ENCODE peak calls at places on chromosomes 16 and 17, in eight cellular contexts. One of them, this sample, is unnamed.

GRCh38 chr17:72378414-72379395 is 257.9 kb downstream of the SOX9 start:
- DNase-seq in CD4-positive, alpha-beta T cell: no peak
- DNase-seq in fibroblast of lung: no peak
- DNase-seq in Caco-2: no peak
- DNase-seq in AG09319: no peak
- DNase-seq in neural crest cell: no peak
- DNase-seq in transverse colon: no peak
- DNase-seq in nephron progenitor cell: peak; percentile 33
- DNase-seq in this sample: no peak

GRCh38 chr17:75979705-75980187 is 706 bp downstream of the TEN1 start:
- DNase-seq in CD4-positive, alpha-beta T cell: no peak
- DNase-seq in neural crest cell: no peak
- DNase-seq in AG09319: peak; percentile 37
- DNase-seq in nephron progenitor cell: no peak
- DNase-seq in Caco-2: no peak
- DNase-seq in transverse colon: no peak
- DNase-seq in fibroblast of lung: peak; percentile 85
- DNase-seq in this sample: no peak

GRCh38 chr16:1159973-1160772 is 7.3 kb downstream of the CACNA1H start:
- DNase-seq in nephron progenitor cell: peak; percentile 93
- DNase-seq in CD4-positive, alpha-beta T cell: no peak
- DNase-seq in fibroblast of lung: no peak
- DNase-seq in neural crest cell: no peak
- DNase-seq in Caco-2: peak; percentile 55
- DNase-seq in AG09319: no peak
- DNase-seq in transverse colon: peak; percentile 26
- DNase-seq in this sample: no peak

GRCh38 chr17:2138318-2138717 is 83.4 kb downstream of the HIC1 start:
- DNase-seq in nephron progenitor cell: no peak
- DNase-seq in Caco-2: no peak
- DNase-seq in AG09319: no peak
- DNase-seq in CD4-positive, alpha-beta T cell: peak; percentile 14
- DNase-seq in fibroblast of lung: peak; percentile 31
- DNase-seq in neural crest cell: no peak
- DNase-seq in transverse colon: peak; percentile 45
- DNase-seq in this sample: no peak

GRCh38 chr17:1078831-1079561 is 82.1 kb downstream of the TIMM22 start:
- DNase-seq in neural crest cell: no peak
- DNase-seq in AG09319: no peak
- DNase-seq in CD4-positive, alpha-beta T cell: no peak
- DNase-seq in Caco-2: no peak
- DNase-seq in transverse colon: no peak
- DNase-seq in nephron progenitor cell: peak; percentile 54
- DNase-seq in fibroblast of lung: no peak
- DNase-seq in this sample: no peak

GRCh38 chr17:64180089-64180488 is 50.1 kb upstream of the ERN1 start:
- DNase-seq in AG09319: no peak
- DNase-seq in neural crest cell: no peak
- DNase-seq in nephron progenitor cell: no peak
- DNase-seq in CD4-positive, alpha-beta T cell: no peak
- DNase-seq in transverse colon: no peak
- DNase-seq in Caco-2: no peak
- DNase-seq in fibroblast of lung: no peak
- DNase-seq in this sample: no peak

GRCh38 chr16:77683845-77684526 is 38.3 kb upstream of the NUDT7 start:
- DNase-seq in AG09319: no peak
- DNase-seq in nephron progenitor cell: no peak
- DNase-seq in CD4-positive, alpha-beta T cell: no peak
- DNase-seq in Caco-2: no peak
- DNase-seq in neural crest cell: no peak
- DNase-seq in transverse colon: no peak
- DNase-seq in fibroblast of lung: no peak
- DNase-seq in this sample: no peak

GRCh38 chr17:42853004-42853403 is 2.0 kb downstream of the AOC3 start:
- DNase-seq in neural crest cell: no peak
- DNase-seq in AG09319: no peak
- DNase-seq in nephron progenitor cell: no peak
- DNase-seq in fibroblast of lung: no peak
- DNase-seq in Caco-2: no peak
- DNase-seq in transverse colon: no peak
- DNase-seq in CD4-positive, alpha-beta T cell: no peak
- DNase-seq in this sample: no peak

GRCh38 chr17:36117505-36118382 is 14.1 kb downstream of the CCL4 start:
- DNase-seq in nephron progenitor cell: no peak
- DNase-seq in neural crest cell: no peak
- DNase-seq in Caco-2: no peak
- DNase-seq in CD4-positive, alpha-beta T cell: no peak
- DNase-seq in AG09319: no peak
- DNase-seq in transverse colon: peak; percentile 34
- DNase-seq in fibroblast of lung: no peak
- DNase-seq in this sample: no peak

GRCh38 chr16:87724490-87725291 is 41.1 kb downstream of the KLHDC4 start:
- DNase-seq in CD4-positive, alpha-beta T cell: peak; percentile 10
- DNase-seq in fibroblast of lung: no peak
- DNase-seq in transverse colon: peak; percentile 19
- DNase-seq in nephron progenitor cell: no peak
- DNase-seq in neural crest cell: no peak
- DNase-seq in Caco-2: no peak
- DNase-seq in AG09319: no peak
- DNase-seq in this sample: no peak

GRCh38 chr17:1736348-1737281 is 6.1 kb upstream of the SERPINF2 start:
- DNase-seq in Caco-2: peak; percentile 88
- DNase-seq in fibroblast of lung: peak; percentile 59
- DNase-seq in CD4-positive, alpha-beta T cell: no peak
- DNase-seq in AG09319: no peak
- DNase-seq in transverse colon: peak; percentile 52
- DNase-seq in nephron progenitor cell: peak; percentile 62
- DNase-seq in neural crest cell: no peak
- DNase-seq in this sample: no peak

GRCh38 chr17:75566456-75567233 is 21.0 kb upstream of the MYO15B start:
- DNase-seq in AG09319: no peak
- DNase-seq in Caco-2: no peak
- DNase-seq in CD4-positive, alpha-beta T cell: no peak
- DNase-seq in neural crest cell: no peak
- DNase-seq in nephron progenitor cell: no peak
- DNase-seq in transverse colon: no peak
- DNase-seq in fibroblast of lung: no peak
- DNase-seq in this sample: no peak

GRCh38 chr17:55303701-55304145 is 39.0 kb downstream of the HLF start:
- DNase-seq in transverse colon: no peak
- DNase-seq in fibroblast of lung: peak; percentile 22
- DNase-seq in Caco-2: no peak
- DNase-seq in AG09319: no peak
- DNase-seq in CD4-positive, alpha-beta T cell: no peak
- DNase-seq in neural crest cell: no peak
- DNase-seq in nephron progenitor cell: no peak
- DNase-seq in this sample: no peak

GRCh38 chr17:17847102-17847501 is 10.3 kb upstream of the SREBF1 start:
- DNase-seq in transverse colon: no peak
- DNase-seq in nephron progenitor cell: no peak
- DNase-seq in Caco-2: no peak
- DNase-seq in neural crest cell: no peak
- DNase-seq in CD4-positive, alpha-beta T cell: no peak
- DNase-seq in fibroblast of lung: no peak
- DNase-seq in AG09319: no peak
- DNase-seq in this sample: no peak

GRCh38 chr16:8849411-8850011 is 19.3 kb downstream of the CARHSP1 start:
- DNase-seq in fibroblast of lung: peak; percentile 46
- DNase-seq in AG09319: no peak
- DNase-seq in transverse colon: no peak
- DNase-seq in CD4-positive, alpha-beta T cell: no peak
- DNase-seq in Caco-2: no peak
- DNase-seq in nephron progenitor cell: no peak
- DNase-seq in neural crest cell: no peak
- DNase-seq in this sample: no peak

DNA sequence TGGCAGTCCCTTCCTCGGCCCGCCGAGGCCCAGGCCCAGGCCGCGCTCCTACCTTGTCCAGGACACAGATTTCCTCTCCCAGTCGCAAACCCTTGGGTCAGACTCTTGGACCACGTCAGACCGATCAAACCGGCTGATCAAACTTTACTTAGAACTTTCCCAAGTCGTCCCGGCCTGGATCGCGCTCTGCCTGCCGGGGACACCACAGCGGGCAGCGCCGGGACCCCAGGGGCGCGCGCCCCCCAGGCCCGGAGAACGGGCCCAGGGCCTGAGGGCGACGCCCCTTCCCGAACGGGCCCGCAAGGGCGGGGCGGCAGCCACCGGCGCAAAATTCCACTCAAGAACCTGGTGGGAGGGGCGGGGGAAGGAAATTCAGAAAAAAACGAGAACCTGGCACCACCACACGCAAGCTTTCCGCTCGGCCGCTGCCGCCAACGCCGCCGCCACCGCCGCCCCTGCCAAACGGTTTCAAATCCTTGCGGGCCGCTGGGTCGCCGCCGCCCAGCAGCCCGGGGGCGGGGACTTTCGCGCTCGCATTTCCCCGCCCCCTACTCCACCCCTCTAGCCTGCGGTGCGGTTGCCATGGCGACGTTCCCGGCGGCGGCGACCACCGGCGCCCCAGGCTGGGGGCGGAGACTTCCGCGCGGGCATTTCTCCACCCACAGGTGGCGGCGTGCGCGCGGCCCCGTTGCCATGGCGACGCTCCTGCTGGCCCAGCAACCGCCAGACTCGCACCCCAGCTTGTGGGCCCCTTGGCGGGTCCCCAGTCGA is at the start of gene CEP112:
- DNase-seq in transverse colon: peak; percentile 85
- DNase-seq in fibroblast of lung: peak; percentile 72
- DNase-seq in AG09319: peak; percentile 16
- DNase-seq in neural crest cell: peak; percentile 90
- DNase-seq in Caco-2: peak; percentile 81
- DNase-seq in nephron progenitor cell: peak; percentile 99
- DNase-seq in CD4-positive, alpha-beta T cell: peak; percentile 81
- DNase-seq in this sample: peak; percentile 82
- TF ChIP-seq CTCF in transverse colon: peak; percentile 28
- TF ChIP-seq CTCF in fibroblast of lung: no peak
- TF ChIP-seq CTCF in AG09319: no peak
- TF ChIP-seq CTCF in neural crest cell: no peak
- TF ChIP-seq CTCF in Caco-2: no peak
- TF ChIP-seq CTCF in nephron progenitor cell: no peak
- TF ChIP-seq CTCF in CD4-positive, alpha-beta T cell: no peak
- TF ChIP-seq CTCF in this sample: no peak

GRCh38 chr16:65697061-65697460 is 575.2 kb upstream of the CDH11 start:
- DNase-seq in fibroblast of lung: no peak
- DNase-seq in nephron progenitor cell: no peak
- DNase-seq in transverse colon: no peak
- DNase-seq in CD4-positive, alpha-beta T cell: no peak
- DNase-seq in AG09319: no peak
- DNase-seq in neural crest cell: no peak
- DNase-seq in Caco-2: no peak
- DNase-seq in this sample: no peak
- TF ChIP-seq CTCF in fibroblast of lung: peak; percentile 12
- TF ChIP-seq CTCF in nephron progenitor cell: no peak
- TF ChIP-seq CTCF in transverse colon: no peak
- TF ChIP-seq CTCF in CD4-positive, alpha-beta T cell: no peak
- TF ChIP-seq CTCF in AG09319: peak; percentile 25
- TF ChIP-seq CTCF in neural crest cell: no peak
- TF ChIP-seq CTCF in Caco-2: peak; percentile 22
- TF ChIP-seq CTCF in this sample: no peak

GRCh38 chr16:84044108-84044488 is 1.5 kb upstream of the SLC38A8 start:
- DNase-seq in CD4-positive, alpha-beta T cell: no peak
- DNase-seq in transverse colon: no peak
- DNase-seq in nephron progenitor cell: no peak
- DNase-seq in Caco-2: peak; percentile 65
- DNase-seq in AG09319: peak; percentile 3
- DNase-seq in neural crest cell: no peak
- DNase-seq in fibroblast of lung: peak; percentile 14
- DNase-seq in this sample: no peak
- TF ChIP-seq CTCF in CD4-positive, alpha-beta T cell: no peak
- TF ChIP-seq CTCF in transverse colon: peak; percentile 27
- TF ChIP-seq CTCF in nephron progenitor cell: peak; percentile 32
- TF ChIP-seq CTCF in Caco-2: peak; percentile 65
- TF ChIP-seq CTCF in AG09319: peak; percentile 42
- TF ChIP-seq CTCF in neural crest cell: peak; percentile 49
- TF ChIP-seq CTCF in fibroblast of lung: peak; percentile 5
- TF ChIP-seq CTCF in this sample: no peak

GRCh38 chr16:56068816-56069215 is 122.5 kb upstream of the GNAO1 start:
- DNase-seq in Caco-2: no peak
- DNase-seq in CD4-positive, alpha-beta T cell: no peak
- DNase-seq in transverse colon: no peak
- DNase-seq in fibroblast of lung: no peak
- DNase-seq in neural crest cell: no peak
- DNase-seq in nephron progenitor cell: no peak
- DNase-seq in AG09319: no peak
- DNase-seq in this sample: no peak
- TF ChIP-seq CTCF in Caco-2: no peak
- TF ChIP-seq CTCF in CD4-positive, alpha-beta T cell: no peak
- TF ChIP-seq CTCF in transverse colon: no peak
- TF ChIP-seq CTCF in fibroblast of lung: no peak
- TF ChIP-seq CTCF in neural crest cell: no peak
- TF ChIP-seq CTCF in nephron progenitor cell: no peak
- TF ChIP-seq CTCF in AG09319: no peak
- TF ChIP-seq CTCF in this sample: no peak

GRCh38 chr16:72939247-72939646 is 108.7 kb downstream of the ZFHX3 start:
- DNase-seq in AG09319: no peak
- DNase-seq in transverse colon: peak; percentile 36
- DNase-seq in fibroblast of lung: peak; percentile 42
- DNase-seq in nephron progenitor cell: no peak
- DNase-seq in neural crest cell: no peak
- DNase-seq in Caco-2: no peak
- DNase-seq in CD4-positive, alpha-beta T cell: no peak
- DNase-seq in this sample: no peak
- TF ChIP-seq CTCF in AG09319: peak; percentile 2
- TF ChIP-seq CTCF in transverse colon: no peak
- TF ChIP-seq CTCF in fibroblast of lung: peak; percentile 40
- TF ChIP-seq CTCF in nephron progenitor cell: no peak
- TF ChIP-seq CTCF in neural crest cell: no peak
- TF ChIP-seq CTCF in Caco-2: no peak
- TF ChIP-seq CTCF in CD4-positive, alpha-beta T cell: no peak
- TF ChIP-seq CTCF in this sample: no peak

GRCh38 chr16:69330286-69331109 is at the start of gene PDF:
- DNase-seq in AG09319: peak; percentile 81
- DNase-seq in Caco-2: peak; percentile 97
- DNase-seq in transverse colon: peak; percentile 95
- DNase-seq in fibroblast of lung: peak; percentile 92
- DNase-seq in neural crest cell: peak; percentile 87
- DNase-seq in CD4-positive, alpha-beta T cell: peak; percentile 76
- DNase-seq in nephron progenitor cell: peak; percentile 94
- DNase-seq in this sample: peak; percentile 85
- TF ChIP-seq CTCF in AG09319: no peak
- TF ChIP-seq CTCF in Caco-2: no peak
- TF ChIP-seq CTCF in transverse colon: no peak
- TF ChIP-seq CTCF in fibroblast of lung: no peak
- TF ChIP-seq CTCF in neural crest cell: no peak
- TF ChIP-seq CTCF in CD4-positive, alpha-beta T cell: no peak
- TF ChIP-seq CTCF in nephron progenitor cell: no peak
- TF ChIP-seq CTCF in this sample: no peak

GRCh38 chr16:80500116-80500859 is 40.5 kb upstream of the DYNLRB2 start:
- DNase-seq in Caco-2: no peak
- DNase-seq in transverse colon: no peak
- DNase-seq in CD4-positive, alpha-beta T cell: no peak
- DNase-seq in neural crest cell: no peak
- DNase-seq in nephron progenitor cell: no peak
- DNase-seq in fibroblast of lung: no peak
- DNase-seq in AG09319: no peak
- DNase-seq in this sample: no peak
- TF ChIP-seq CTCF in Caco-2: no peak
- TF ChIP-seq CTCF in transverse colon: no peak
- TF ChIP-seq CTCF in CD4-positive, alpha-beta T cell: no peak
- TF ChIP-seq CTCF in neural crest cell: no peak
- TF ChIP-seq CTCF in nephron progenitor cell: no peak
- TF ChIP-seq CTCF in fibroblast of lung: no peak
- TF ChIP-seq CTCF in AG09319: no peak
- TF ChIP-seq CTCF in this sample: no peak

This sample was measured in activated B cell treated with CpG ODN at 0.5 μM for 24 hours.